ENCODE peak calls at places on chromosomes 13 and 19, in seven cellular contexts. F is psoas muscle, T is suprapubic skin, Z is adrenal gland, Q is cardiac muscle cell, C is brain microvascular endothelial cell, Y is ovary. H is an unnamed sample.

GRCh38 chr19:12946092-12946845 is 607 bp downstream of the RAD23A start:
- DNase-seq in F (peak), T (no peak), Z (peak), Q (peak), C (peak), Y (peak), H (peak)

GRCh38 chr13:64471916-64472315 is 2758.2 kb downstream of the PCDH9 start:
- DNase-seq in F (no peak), T (no peak), Z (no peak), Q (peak), C (no peak), Y (no peak), H (no peak)

GRCh38 chr19:32891609-32892008 is 22.0 kb upstream of the SLC7A9 start:
- DNase-seq in F (no peak), T (no peak), Z (no peak), Q (no peak), C (no peak), Y (no peak), H (no peak)

GRCh38 chr13:38180100-38180499 is 169.6 kb upstream of the UFM1 start:
- DNase-seq in F (no peak), T (no peak), Z (no peak), Q (no peak), C (peak), Y (no peak), H (no peak)

GRCh38 chr19:14090509-14091085 is at the start of gene SAMD1:
- DNase-seq in F (peak), T (peak), Z (peak), Q (peak), C (peak), Y (peak), H (peak)

GRCh38 chr13:106916329-106916728 is 348.4 kb upstream of the ARGLU1 start:
- DNase-seq in F (no peak), T (no peak), Z (no peak), Q (no peak), C (peak), Y (no peak), H (no peak)

GRCh38 chr13:76991796-76992547 is at the start of gene CLN5:
- DNase-seq in F (peak), T (peak), Z (peak), Q (peak), C (peak), Y (peak), H (peak)

GRCh38 chr13:108268713-108269112 is 805 bp upstream of the TNFSF13B start:
- DNase-seq in F (no peak), T (no peak), Z (no peak), Q (no peak), C (no peak), Y (no peak), H (no peak)

GRCh38 chr19:15577184-15577771 is 37.7 kb upstream of the CYP4F8 start:
- DNase-seq in F (no peak), T (no peak), Z (no peak), Q (no peak), C (no peak), Y (no peak), H (no peak)

GRCh38 chr19:39405261-39405912 is 1.3 kb upstream of the ZFP36 start:
- DNase-seq in F (no peak), T (no peak), Z (no peak), Q (no peak), C (no peak), Y (no peak), H (no peak)

GRCh38 chr13:112702983-112703379 is 13.1 kb downstream of the ATP11A start:
- DNase-seq in F (peak), T (peak), Z (no peak), Q (no peak), C (no peak), Y (no peak), H (no peak)

GRCh38 chr13:61880576-61881283 is 465.1 kb upstream of the PCDH20 start:
- DNase-seq in F (no peak), T (no peak), Z (no peak), Q (peak), C (no peak), Y (no peak), H (no peak)

GRCh38 chr19:33681081-33681680 is 59.4 kb downstream of the CHST8 start:
- DNase-seq in F (no peak), T (peak), Z (no peak), Q (no peak), C (no peak), Y (no peak), H (no peak)

GRCh38 chr19:41369769-41370168 is 5.8 kb upstream of the B9D2 start:
- DNase-seq in F (no peak), T (no peak), Z (no peak), Q (no peak), C (no peak), Y (no peak), H (no peak)

GRCh38 chr19:41364546-41365391 is 820 bp upstream of the B9D2 start:
- DNase-seq in F (no peak), T (no peak), Z (peak), Q (no peak), C (no peak), Y (no peak), H (no peak)

GRCh38 chr19:41366089-41366488 is 2.1 kb upstream of the B9D2 start:
- DNase-seq in F (no peak), T (no peak), Z (no peak), Q (no peak), C (no peak), Y (no peak), H (no peak)

GRCh38 chr19:41371541-41371940 is 4.8 kb upstream of the TMEM91 start:
- DNase-seq in F (no peak), T (no peak), Z (no peak), Q (no peak), C (no peak), Y (no peak), H (no peak)

DNA sequence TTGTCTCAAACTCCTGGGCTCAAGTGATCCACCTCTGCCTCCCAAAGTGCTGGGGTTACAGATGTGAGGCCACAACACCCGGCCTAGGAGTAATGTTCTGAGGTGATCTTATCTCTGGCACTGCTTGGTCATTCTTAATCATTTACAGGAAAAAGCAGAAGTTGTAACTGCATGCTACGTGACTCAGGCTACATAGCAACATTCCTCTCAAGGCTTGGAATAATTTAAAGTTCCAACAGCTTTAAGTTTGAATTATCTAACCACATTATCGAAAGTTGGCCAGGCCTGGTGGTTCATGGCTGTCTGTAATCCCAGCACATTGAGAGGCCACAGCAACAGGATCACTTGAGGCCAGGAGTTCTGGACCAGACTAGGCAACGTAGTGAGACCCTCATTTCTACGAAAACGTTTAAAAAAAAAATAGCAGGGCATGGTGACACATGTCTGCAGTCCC is 3.9 kb upstream of the B9D2 start:
- DNase-seq in F (no peak), T (no peak), Z (peak), Q (no peak), C (peak), Y (no peak), H (no peak)
- TF ChIP-seq CTCF in F (no peak), T (no peak), Z (no peak), Q (no peak), C (no peak), Y (no peak), H (no peak)

GRCh38 chr19:36225219-36225892 is 10.4 kb downstream of the ZNF146 start:
- DNase-seq in F (no peak), T (no peak), Z (no peak), Q (no peak), C (no peak), Y (no peak), H (no peak)
- H3K27ac ChIP-seq in F (no peak), T (no peak), Z (no peak), Q (peak), C (peak), Y (no peak), H (no peak)

GRCh38 chr13:94952787-94953186 is 240.4 kb upstream of the SOX21 start:
- DNase-seq in F (no peak), T (no peak), Z (no peak), Q (no peak), C (no peak), Y (no peak), H (no peak)

GRCh38 chr13:94947965-94948371 is 235.6 kb upstream of the SOX21 start:
- DNase-seq in F (no peak), T (no peak), Z (no peak), Q (no peak), C (no peak), Y (no peak), H (no peak)

GRCh38 chr13:94947392-94947791 is 235.0 kb upstream of the SOX21 start:
- DNase-seq in F (no peak), T (no peak), Z (no peak), Q (no peak), C (no peak), Y (no peak), H (no peak)

DNA sequence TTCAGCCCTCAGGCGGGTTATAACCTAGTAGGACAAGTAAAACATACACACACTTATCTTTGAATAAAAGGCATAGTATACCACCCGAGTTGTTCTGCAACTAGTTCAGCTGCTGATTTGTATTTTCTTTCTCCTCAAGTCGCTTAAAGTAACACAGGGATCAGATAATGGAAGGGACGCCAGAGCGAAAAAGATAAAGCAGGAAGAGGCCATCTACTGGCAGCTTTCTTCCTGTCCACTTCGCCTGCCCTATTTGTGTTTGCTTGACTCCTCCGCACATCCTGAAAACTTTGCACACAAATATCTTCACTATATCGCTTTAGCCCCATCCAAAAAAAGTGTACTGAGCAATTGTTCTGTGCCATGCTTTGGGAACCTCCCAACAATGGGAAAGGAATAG is 238.0 kb upstream of the SOX21 start:
- DNase-seq in F (no peak), T (no peak), Z (no peak), Q (no peak), C (peak), Y (no peak), H (no peak)
- TF ChIP-seq CTCF in F (no peak), T (no peak), Z (peak), Q (peak), C (peak), Y (no peak), H (no peak)

GRCh38 chr13:39960206-39960605 is 304.7 kb downstream of the COG6 start:
- DNase-seq in F (no peak), T (no peak), Z (no peak), Q (no peak), C (no peak), Y (no peak), H (no peak)
- H3K27ac ChIP-seq in F (no peak), T (no peak), Z (no peak), Q (no peak), C (no peak), Y (no peak), H (no peak)

GRCh38 chr13:57631607-57632275 is at the start of gene PCDH17:
- DNase-seq in F (peak), T (no peak), Z (peak), Q (peak), C (peak), Y (no peak), H (no peak)
- TF ChIP-seq CTCF in F (no peak), T (no peak), Z (no peak), Q (no peak), C (no peak), Y (no peak), H (no peak)

DNA sequence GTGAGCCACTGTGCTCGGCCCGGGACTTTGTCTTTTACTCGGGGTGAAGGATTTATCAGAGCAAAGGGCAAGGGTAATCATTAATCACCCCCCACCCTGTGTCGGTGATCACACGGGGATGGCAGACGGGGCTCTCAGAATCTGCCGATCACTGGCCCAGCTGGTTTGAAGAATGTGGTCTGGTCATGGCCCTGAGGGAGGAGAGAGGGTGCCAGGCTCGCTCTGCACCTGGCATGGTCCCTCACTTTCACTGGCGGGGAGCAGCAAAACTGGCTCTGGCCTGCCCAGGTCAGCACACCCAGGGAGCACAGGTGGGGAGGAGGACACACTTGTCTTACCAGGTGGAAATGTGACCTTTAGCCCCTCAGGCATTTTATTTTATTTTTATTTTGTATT is 10.2 kb downstream of the REEP6 start:
- DNase-seq in F (no peak), T (peak), Z (no peak), Q (no peak), C (no peak), Y (no peak), H (no peak)
- H3K27ac ChIP-seq in F (no peak), T (no peak), Z (no peak), Q (no peak), C (no peak), Y (no peak), H (no peak)

GRCh38 chr19:58182989-58183821 is at the start of gene ZNF274:
- DNase-seq in F (peak), T (peak), Z (peak), Q (peak), C (peak), Y (peak), H (peak)
- TF ChIP-seq CTCF in F (no peak), T (no peak), Z (no peak), Q (no peak), C (no peak), Y (no peak), H (no peak)

DNA sequence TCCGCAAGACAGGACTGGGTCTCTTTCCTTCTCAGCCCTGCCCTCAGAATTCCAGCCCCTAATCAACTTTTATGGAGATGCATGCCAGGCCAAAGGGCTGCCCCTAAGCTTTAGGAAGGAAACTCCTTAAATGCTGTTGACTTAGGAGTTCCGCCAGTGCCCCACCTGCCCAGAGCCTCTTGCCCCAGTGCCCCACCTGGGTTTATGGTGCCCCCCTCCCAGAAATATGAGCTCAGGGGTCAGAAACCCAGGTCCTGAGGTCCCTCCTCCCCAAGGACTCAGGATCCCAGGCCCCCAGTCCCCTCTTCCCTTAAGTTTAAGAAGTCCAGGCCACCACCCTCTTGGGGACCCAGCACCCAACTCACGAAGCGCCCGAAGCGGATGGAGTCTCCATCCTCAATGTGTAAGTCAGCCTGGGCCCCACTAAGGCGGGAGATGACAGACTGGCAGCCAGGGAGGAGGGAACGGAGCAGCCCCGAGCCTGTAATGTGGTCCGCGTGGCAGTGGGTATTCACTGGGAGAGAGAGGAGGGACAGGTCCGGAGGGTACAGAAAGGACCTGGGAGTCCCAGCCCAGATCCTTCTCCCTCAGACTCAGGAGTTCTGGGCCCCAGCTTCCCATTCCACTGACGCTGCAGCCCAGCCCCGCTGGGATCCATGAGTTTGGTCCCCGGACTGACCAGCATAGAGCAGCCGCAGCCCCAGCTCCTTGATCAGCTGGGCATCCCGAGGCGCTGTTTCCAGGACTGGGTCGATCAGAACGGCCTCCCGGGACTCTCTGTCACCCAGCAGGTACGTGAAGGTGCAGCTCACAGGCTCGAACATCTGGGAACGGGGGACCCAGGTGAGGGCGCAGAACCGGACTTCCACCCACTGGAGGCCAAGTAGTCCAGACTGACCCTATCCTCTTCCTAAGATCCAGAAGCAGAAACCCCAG is 897 bp downstream of the ETHE1 start:
- DNase-seq in F (peak), T (no peak), Z (peak), Q (peak), C (no peak), Y (no peak), H (no peak)
- H3K27ac ChIP-seq in F (peak), T (peak), Z (no peak), Q (no peak), C (no peak), Y (peak), H (peak)

DNA sequence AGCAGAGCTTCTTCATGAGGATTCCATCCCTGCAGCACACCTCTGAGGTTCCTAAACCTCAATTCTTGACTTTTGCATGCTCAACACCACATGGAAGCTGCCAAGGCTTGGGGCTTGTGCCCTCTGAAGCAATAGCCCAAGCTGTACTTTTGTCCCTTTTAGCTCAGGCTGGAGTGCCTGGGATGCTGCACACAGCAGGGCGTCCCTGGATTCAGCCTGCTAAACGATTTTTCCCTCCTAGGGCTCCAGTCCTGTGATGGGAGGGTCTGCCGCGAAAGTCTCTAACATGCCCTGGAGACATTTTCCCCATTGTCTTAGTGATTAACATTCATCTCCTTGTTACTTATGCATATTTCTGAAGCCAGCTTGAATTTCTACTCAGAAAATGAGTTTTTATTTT is 98.3 kb downstream of the SLITRK5 start:
- DNase-seq in F (no peak), T (no peak), Z (no peak), Q (no peak), C (no peak), Y (no peak), H (no peak)
- TF ChIP-seq CTCF in F (no peak), T (no peak), Z (no peak), Q (no peak), C (no peak), Y (no peak), H (no peak)

DNA sequence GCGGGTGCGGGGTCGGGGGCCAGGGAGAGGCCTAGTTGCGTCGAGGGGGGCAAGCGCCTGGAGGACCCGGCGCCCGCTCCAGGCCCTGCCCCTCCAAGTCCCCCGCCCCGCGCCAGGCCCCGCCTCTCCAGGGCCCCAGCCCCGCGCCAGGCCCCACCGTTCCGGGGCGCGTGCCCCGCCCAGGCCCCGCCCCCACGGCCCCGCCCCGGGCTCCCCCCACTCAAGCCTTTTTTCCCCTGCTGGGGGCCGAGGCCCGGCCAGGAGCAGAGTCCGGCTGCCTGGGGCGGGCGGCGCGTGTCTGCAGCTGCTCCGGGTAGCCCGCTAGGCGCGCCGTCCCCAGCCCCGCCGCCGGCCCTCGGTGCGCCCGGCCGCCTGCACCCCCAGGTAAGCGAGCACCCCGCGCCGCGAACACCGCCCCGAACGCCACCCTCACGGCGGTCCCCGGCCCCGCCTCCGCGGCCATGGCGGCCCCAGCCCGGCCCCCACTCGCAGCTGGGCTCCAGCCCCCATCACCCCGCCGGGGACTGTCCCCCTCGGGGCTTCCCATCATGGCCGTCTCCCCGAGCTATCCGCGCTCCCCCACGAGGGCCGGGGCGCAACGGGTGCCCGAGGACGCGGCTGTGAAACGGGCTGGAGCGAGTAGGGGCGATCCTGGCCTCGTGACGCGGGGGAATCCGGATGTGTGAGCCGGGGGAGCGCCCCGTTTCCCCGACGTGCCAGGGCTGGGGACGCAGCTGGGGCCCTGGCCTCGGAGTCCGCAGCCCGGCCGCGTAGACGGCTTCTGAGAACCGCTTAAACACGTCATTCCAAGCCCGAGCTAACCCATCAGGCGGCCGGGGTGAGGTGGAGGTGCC is at the start of gene CERS4:
- DNase-seq in F (peak), T (peak), Z (peak), Q (peak), C (peak), Y (peak), H (no peak)
- H3K27ac ChIP-seq in F (no peak), T (peak), Z (no peak), Q (peak), C (no peak), Y (peak), H (no peak)